ENCODE peak calls at places on chromosome 12, in five cellular contexts. J, H, T, G and Y are unnamed samples.

GRCh38 chr12:75474121-75474520 is 6.4 kb upstream of the GLIPR1 start:
- DNase-seq in J (no peak), H (no peak), T (no peak), G (no peak), Y (no peak)

GRCh38 chr12:85461127-85461526 is 181.1 kb downstream of the ALX1 start:
- DNase-seq in J (no peak), H (no peak), T (no peak), G (no peak), Y (no peak)

GRCh38 chr12:76519538-76519937 is 40.0 kb downstream of the OSBPL8 start:
- DNase-seq in J (no peak), H (no peak), T (no peak), G (no peak), Y (no peak)

GRCh38 chr12:124428792-124429281 is 133.9 kb downstream of the RFLNA start:
- DNase-seq in J (no peak), H (no peak), T (no peak), G (peak; percentile 63), Y (no peak)

GRCh38 chr12:89859513-89860220 is 151.0 kb upstream of the ATP2B1 start:
- DNase-seq in J (no peak), H (no peak), T (no peak), G (no peak), Y (no peak)

GRCh38 chr12:121167232-121167820 is 34.6 kb downstream of the P2RX7 start:
- DNase-seq in J (no peak), H (no peak), T (no peak), G (no peak), Y (no peak)

GRCh38 chr12:108637631-108638030 is 3.9 kb upstream of the SELPLG start:
- DNase-seq in J (no peak), H (no peak), T (no peak), G (no peak), Y (peak; percentile 25)

GRCh38 chr12:5511644-5512584 is 80.0 kb downstream of the NTF3 start:
- DNase-seq in J (no peak), H (peak; percentile 7), T (peak; percentile 77), G (peak; percentile 96), Y (peak; percentile 59)

GRCh38 chr12:65208957-65209654 is 39.7 kb downstream of the LEMD3 start:
- DNase-seq in J (no peak), H (no peak), T (no peak), G (no peak), Y (no peak)

GRCh38 chr12:23670684-23671083 is 278.8 kb downstream of the SOX5 start:
- DNase-seq in J (no peak), H (no peak), T (no peak), G (no peak), Y (no peak)

GRCh38 chr12:85996280-85996679 is 122.2 kb downstream of the NTS start:
- DNase-seq in J (no peak), H (no peak), T (no peak), G (no peak), Y (no peak)

GRCh38 chr12:53218551-53219114 is 11.6 kb upstream of the ITGB7 start:
- DNase-seq in J (no peak), H (no peak), T (no peak), G (peak; percentile 71), Y (no peak)

GRCh38 chr12:53102883-53103807 is at the start of gene SOAT2:
- DNase-seq in J (no peak), H (no peak), T (no peak), G (no peak), Y (peak; percentile 59)

GRCh38 chr12:1611775-1612174 is 17.3 kb upstream of the WNT5B start:
- DNase-seq in J (no peak), H (no peak), T (no peak), G (no peak), Y (no peak)

GRCh38 chr12:56420411-56420810 is 28.8 kb downstream of the TIMELESS start:
- DNase-seq in J (no peak), H (no peak), T (no peak), G (no peak), Y (no peak)

GRCh38 chr12:128802756-128803155 is 21.0 kb downstream of the SLC15A4 start:
- DNase-seq in J (no peak), H (no peak), T (no peak), G (no peak), Y (peak; percentile 16)

GRCh38 chr12:15829949-15830348 is 40.8 kb upstream of the EPS8 start:
- DNase-seq in J (no peak), H (no peak), T (no peak), G (no peak), Y (no peak)

GRCh38 chr12:3157581-3158328 is 80.6 kb downstream of the TSPAN9 start:
- DNase-seq in J (no peak), H (no peak), T (no peak), G (no peak), Y (no peak)

GRCh38 chr12:90061834-90062233 is 353.2 kb upstream of the ATP2B1 start:
- DNase-seq in J (no peak), H (no peak), T (no peak), G (no peak), Y (no peak)

GRCh38 chr12:25980035-25980434 is 21.6 kb downstream of the RASSF8 start:
- DNase-seq in J (no peak), H (no peak), T (no peak), G (no peak), Y (no peak)

GRCh38 chr12:25984759-25985158 is 26.3 kb downstream of the RASSF8 start:
- DNase-seq in J (no peak), H (no peak), T (no peak), G (no peak), Y (no peak)

GRCh38 chr12:25983625-25984024 is 25.1 kb downstream of the RASSF8 start:
- DNase-seq in J (no peak), H (no peak), T (no peak), G (no peak), Y (no peak)

GRCh38 chr12:25981597-25981996 is 23.1 kb downstream of the RASSF8 start:
- DNase-seq in J (no peak), H (no peak), T (no peak), G (no peak), Y (no peak)

DNA sequence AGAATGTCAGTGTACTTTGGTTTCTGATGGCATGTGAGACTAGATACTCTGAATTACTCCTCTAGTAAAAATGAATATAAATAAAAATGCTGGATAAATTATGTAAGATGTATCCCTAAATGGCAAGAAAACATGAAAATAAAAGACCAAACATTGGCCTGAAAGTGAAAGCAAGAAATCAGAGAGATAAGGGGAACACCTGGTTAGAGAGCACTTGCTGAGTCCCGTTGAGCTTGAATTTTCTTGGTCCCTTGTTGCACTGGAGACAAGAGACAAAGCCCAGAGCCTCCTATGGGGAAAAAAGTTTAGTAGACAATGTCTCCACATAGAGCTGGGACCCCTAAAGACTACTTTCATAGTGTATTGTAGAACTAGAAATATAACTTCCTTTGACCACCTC is 23.9 kb downstream of the RASSF8 start:
- DNase-seq in J (no peak), H (no peak), T (no peak), G (no peak), Y (no peak)
- TF ChIP-seq EP300 in J (no peak), H (no peak), T (no peak), G (no peak), Y (no peak)

GRCh38 chr12:92926549-92926948 is 2.5 kb downstream of the EEA1 start:
- DNase-seq in J (no peak), H (no peak), T (no peak), G (no peak), Y (no peak)

GRCh38 chr12:92927436-92928116 is 1.5 kb downstream of the EEA1 start:
- DNase-seq in J (no peak), H (peak; percentile 46), T (no peak), G (no peak), Y (no peak)

GRCh38 chr12:92928431-92928961 is 599 bp downstream of the EEA1 start:
- DNase-seq in J (no peak), H (peak; percentile 13), T (peak; percentile 58), G (peak; percentile 70), Y (peak; percentile 78)

GRCh38 chr12:92928962-92929915 is at the start of gene EEA1:
- DNase-seq in J (peak; percentile 97), H (peak; percentile 88), T (peak; percentile 91), G (peak; percentile 97), Y (peak; percentile 97)

DNA sequence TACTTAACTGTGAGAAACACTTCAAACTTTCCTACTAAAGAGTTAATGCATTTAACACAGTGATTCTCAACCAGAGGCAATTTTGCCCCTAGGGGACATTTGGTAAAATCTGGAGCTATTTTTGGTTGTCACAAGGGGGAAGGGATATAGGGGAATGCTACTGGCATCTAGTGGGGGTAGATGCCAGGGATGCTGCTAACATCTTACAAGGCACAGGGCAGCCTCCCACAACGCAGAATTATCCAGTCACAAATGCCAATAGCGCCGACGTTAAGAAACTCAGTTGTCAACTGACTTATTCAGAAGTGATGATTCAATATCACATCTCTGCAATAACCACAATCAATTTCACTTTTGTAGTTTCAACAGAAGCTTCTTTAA is 2.0 kb downstream of the EEA1 start:
- DNase-seq in J (no peak), H (no peak), T (no peak), G (no peak), Y (no peak)
- H3K27ac ChIP-seq in J (peak overlapping the region; percentile 99), H (peak overlapping the region; percentile 99), T (no peak overlapping the region), G (no peak overlapping the region), Y (peak overlapping the region; percentile 100)

DNA sequence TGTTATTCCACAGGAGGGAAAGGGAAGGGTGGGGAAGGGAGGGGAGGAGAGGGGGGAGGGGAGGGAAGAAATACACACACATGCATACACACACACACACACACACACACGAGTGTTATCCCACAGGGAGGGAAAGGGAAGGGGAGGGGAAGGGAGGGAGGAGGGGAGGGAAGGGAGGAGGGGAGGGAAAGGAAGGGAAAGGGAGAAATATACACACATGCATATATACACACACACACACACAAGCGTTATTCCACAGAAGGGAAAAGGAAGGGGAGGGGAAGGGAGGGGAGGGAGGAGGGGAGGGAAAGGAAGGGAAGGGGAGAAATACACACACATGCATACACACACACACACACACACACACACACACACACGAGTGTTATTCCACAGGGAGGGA is 19.5 kb upstream of the FBRSL1 start:
- DNase-seq in J (no peak), H (no peak), T (no peak), G (no peak), Y (no peak)
- H3K4me1 ChIP-seq in J (no peaks in the 10 kb centered on the region), H (peaks cover 6% of the 10 kb centered on the region), T (peaks cover 3% of the 10 kb centered on the region), G (peaks cover 1% of the 10 kb centered on the region), Y (no peaks in the 10 kb centered on the region)

GRCh38 chr12:69107541-69107940 is 131.8 kb upstream of the CPSF6 start:
- DNase-seq in J (no peak), H (no peak), T (no peak), G (no peak), Y (no peak)

GRCh38 chr12:69102856-69103255 is 136.5 kb upstream of the CPSF6 start:
- DNase-seq in J (no peak), H (no peak), T (no peak), G (no peak), Y (no peak)

GRCh38 chr12:69108024-69108423 is 131.3 kb upstream of the CPSF6 start:
- DNase-seq in J (no peak), H (no peak), T (no peak), G (no peak), Y (no peak)

GRCh38 chr12:69106482-69107118 is 132.8 kb upstream of the CPSF6 start:
- DNase-seq in J (no peak), H (no peak), T (no peak), G (peak; percentile 60), Y (no peak)

DNA sequence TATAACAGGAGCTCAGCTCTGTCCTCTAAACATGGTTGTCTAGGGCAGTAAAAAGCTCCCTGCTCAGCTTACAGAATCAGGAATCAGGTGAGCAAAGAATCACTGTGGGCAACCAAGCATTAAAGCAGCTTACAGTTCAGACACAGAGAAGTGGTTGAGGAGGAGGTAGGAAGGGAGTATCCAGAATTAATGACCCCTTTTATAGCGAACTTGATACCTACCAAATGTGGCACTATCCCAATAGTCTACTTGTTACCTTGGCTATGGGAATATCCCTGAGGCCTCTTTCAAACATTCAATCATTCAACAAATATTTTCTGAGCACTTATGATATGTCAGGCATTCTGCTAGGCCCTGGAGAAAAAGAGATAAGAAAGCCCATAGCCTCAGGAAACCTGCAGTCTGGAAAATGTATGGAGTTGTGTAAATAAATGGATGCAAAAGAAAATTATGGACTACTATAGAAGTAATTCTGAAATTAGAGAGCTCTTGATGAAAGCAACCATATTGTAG is 134.2 kb upstream of the CPSF6 start:
- DNase-seq in J (no peak), H (no peak), T (no peak), G (no peak), Y (no peak)
- TF ChIP-seq EP300 in J (no peak), H (no peak), T (no peak), G (no peak), Y (no peak)